ENCODE peak calls at places on chromosomes 7 and 10, in four cellular contexts. K is GM12878, P is HepG2, Y is K562. T is an unnamed sample.

GRCh38 chr10:29408847-29409240 is 120.0 kb downstream of the LYZL1 start:
- DNase-seq in K (no peak), P (no peak), Y (no peak), T (no peak)

GRCh38 chr10:44989621-44990301 is 11.0 kb upstream of the ZNF22 start:
- DNase-seq in K (no peak), P (no peak), Y (no peak), T (no peak)

GRCh38 chr7:732094-732541 is 5.0 kb upstream of the PRKAR1B start:
- DNase-seq in K (no peak), P (peak; percentile 86), Y (no peak), T (no peak)

GRCh38 chr10:79272353-79272752 is 74.9 kb upstream of the PPIF start:
- DNase-seq in K (no peak), P (no peak), Y (no peak), T (no peak)

GRCh38 chr7:159049266-159050025 is 95.2 kb downstream of the VIPR2 start:
- DNase-seq in K (no peak), P (no peak), Y (no peak), T (no peak)

GRCh38 chr7:26593405-26593804 is 271.0 kb downstream of the SKAP2 start:
- DNase-seq in K (no peak), P (no peak), Y (no peak), T (no peak)

GRCh38 chr10:47238331-47239095 is 61.5 kb upstream of the GDF10 start:
- DNase-seq in K (no peak), P (no peak), Y (no peak), T (no peak)

GRCh38 chr7:45695249-45695995 is 121.3 kb downstream of the ADCY1 start:
- DNase-seq in K (no peak), P (no peak), Y (no peak), T (no peak)

GRCh38 chr10:17883621-17884020 is 68.1 kb upstream of the SLC39A12 start:
- DNase-seq in K (no peak), P (no peak), Y (no peak), T (no peak)

GRCh38 chr7:95205821-95206220 is 118.5 kb downstream of the PON1 start:
- DNase-seq in K (no peak), P (no peak), Y (no peak), T (no peak)

GRCh38 chr10:101941871-101942270 is 98.3 kb upstream of the KCNIP2 start:
- DNase-seq in K (no peak), P (no peak), Y (no peak), T (no peak)

GRCh38 chr10:74305730-74306129 is 154.7 kb downstream of the ADK start:
- DNase-seq in K (no peak), P (no peak), Y (no peak), T (no peak)

GRCh38 chr10:117666965-117667364 is 124.4 kb downstream of the EMX2 start:
- DNase-seq in K (no peak), P (no peak), Y (no peak), T (no peak)

GRCh38 chr10:119296703-119297102 is 89.3 kb downstream of the GRK5 start:
- DNase-seq in K (no peak), P (no peak), Y (no peak), T (no peak)

GRCh38 chr10:79397051-79397450 is 48.4 kb downstream of the ZCCHC24 start:
- DNase-seq in K (no peak), P (no peak), Y (no peak), T (no peak)

GRCh38 chr10:97921581-97922377 is 72.1 kb downstream of the GOLGA7B start:
- DNase-seq in K (no peak), P (no peak), Y (no peak), T (no peak)

GRCh38 chr7:54904130-54904529 is 114.7 kb upstream of the EGFR start:
- DNase-seq in K (no peak), P (no peak), Y (no peak), T (no peak)

GRCh38 chr7:7237201-7237977 is 55.0 kb downstream of the C1GALT1 start:
- DNase-seq in K (no peak), P (no peak), Y (no peak), T (no peak)

GRCh38 chr7:129875160-129875559 is 77.6 kb downstream of the UBE2H start:
- DNase-seq in K (no peak), P (no peak), Y (no peak), T (no peak)

GRCh38 chr7:36726806-36727503 is 2.7 kb upstream of the AOAH start:
- DNase-seq in K (no peak), P (no peak), Y (no peak), T (peak; percentile 58)

GRCh38 chr7:36719233-36719632 is 5.1 kb downstream of the AOAH start:
- DNase-seq in K (no peak), P (no peak), Y (no peak), T (no peak)

GRCh38 chr7:36726311-36726710 is 2.0 kb upstream of the AOAH start:
- DNase-seq in K (no peak), P (no peak), Y (no peak), T (peak; percentile 65)

GRCh38 chr7:36728143-36728542 is 3.8 kb upstream of the AOAH start:
- DNase-seq in K (no peak), P (no peak), Y (no peak), T (no peak)

GRCh38 chr7:36723951-36724664 is at the start of gene AOAH:
- DNase-seq in K (no peak), P (no peak), Y (no peak), T (peak; percentile 96)
- TF ChIP-seq GABPA in K (no peak), P (no peak), Y (no peak), T (no peak)

GRCh38 chr10:124223001-124223710 is 129.8 kb upstream of the CHST15 start:
- DNase-seq in K (no peak), P (no peak), Y (no peak), T (no peak)

GRCh38 chr10:124225468-124226270 is 132.3 kb upstream of the CHST15 start:
- DNase-seq in K (no peak), P (no peak), Y (no peak), T (no peak)

GRCh38 chr10:124223711-124224085 is 130.3 kb upstream of the CHST15 start:
- DNase-seq in K (no peak), P (no peak), Y (no peak), T (no peak)

GRCh38 chr10:124225029-124225467 is 131.7 kb upstream of the CHST15 start:
- DNase-seq in K (no peak), P (no peak), Y (no peak), T (no peak)

GRCh38 chr10:124224331-124225028 is 131.1 kb upstream of the CHST15 start:
- DNase-seq in K (no peak), P (no peak), Y (no peak), T (no peak)
- TF ChIP-seq GABPA in K (no peak), P (no peak), Y (no peak), T (no peak)

GRCh38 chr10:35351021-35351420 is 14.7 kb downstream of the CCNY start:
- DNase-seq in K (no peak), P (no peak), Y (no peak), T (no peak)

GRCh38 chr10:35348609-35349388 is 12.5 kb downstream of the CCNY start:
- DNase-seq in K (no peak), P (peak; percentile 35), Y (no peak), T (no peak)

GRCh38 chr10:35347899-35348608 is 11.7 kb downstream of the CCNY start:
- DNase-seq in K (no peak), P (no peak), Y (no peak), T (no peak)

GRCh38 chr10:35347088-35347487 is 10.8 kb downstream of the CCNY start:
- DNase-seq in K (no peak), P (no peak), Y (no peak), T (no peak)

GRCh38 chr10:35349389-35349915 is 13.1 kb downstream of the CCNY start:
- DNase-seq in K (no peak), P (no peak), Y (no peak), T (no peak)
- TF ChIP-seq GABPA in K (no peak), P (no peak), Y (no peak), T (no peak)

GRCh38 chr7:5349005-5349380 is 66.2 kb downstream of the SLC29A4 start:
- DNase-seq in K (no peak), P (no peak), Y (no peak), T (no peak)

GRCh38 chr7:5349437-5350173 is 66.9 kb downstream of the SLC29A4 start:
- DNase-seq in K (no peak), P (no peak), Y (no peak), T (no peak)

GRCh38 chr7:5350174-5350463 is 67.4 kb downstream of the SLC29A4 start:
- DNase-seq in K (no peak), P (no peak), Y (no peak), T (no peak)

GRCh38 chr7:5350600-5351385 is 68.0 kb downstream of the SLC29A4 start:
- DNase-seq in K (no peak), P (no peak), Y (no peak), T (no peak)

DNA sequence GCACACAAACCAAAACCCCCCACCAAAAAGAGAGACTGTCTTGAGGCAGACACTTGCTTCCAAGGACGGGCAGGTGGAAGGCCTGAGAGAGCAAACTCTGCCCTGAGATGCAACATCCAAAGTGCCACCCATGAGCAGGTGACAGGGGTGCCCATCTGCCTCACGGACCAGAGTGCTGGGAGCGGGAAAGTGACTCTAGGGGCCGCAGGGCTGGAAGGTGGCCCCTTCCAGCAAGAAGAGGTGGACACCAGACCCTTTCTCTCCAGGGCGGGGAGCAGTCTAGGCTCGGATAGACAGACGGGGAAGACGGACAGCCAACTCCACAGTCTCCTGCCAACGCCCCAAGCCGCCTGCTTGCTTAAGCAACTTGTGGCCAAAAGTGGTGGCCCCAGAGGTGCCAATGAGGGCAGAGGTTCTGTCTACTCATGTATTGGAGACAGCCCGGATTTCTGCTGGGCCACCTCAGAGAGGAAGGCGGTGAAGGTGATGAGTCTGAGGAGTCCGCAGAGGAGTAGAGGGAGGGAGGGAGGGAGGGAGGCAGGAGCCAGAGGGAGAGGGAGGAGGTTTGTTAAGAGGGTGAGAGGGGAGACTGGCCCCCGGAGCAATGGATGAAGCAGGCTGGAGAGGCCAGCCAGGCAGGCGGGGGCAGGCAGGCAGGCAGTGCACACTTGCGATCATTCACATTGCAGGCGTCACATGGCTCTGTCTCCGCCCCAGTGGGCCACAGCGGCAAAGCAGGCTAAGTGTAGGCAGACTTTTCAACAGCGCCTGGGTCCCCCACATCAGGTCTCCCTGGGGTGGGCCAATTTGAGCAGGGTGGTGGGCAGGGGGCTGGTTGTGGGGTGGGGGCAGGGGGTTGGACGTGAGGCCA is 65.6 kb downstream of the SLC29A4 start:
- DNase-seq in K (no peak), P (no peak), Y (no peak), T (no peak)
- TF ChIP-seq GABPA in K (no peak), P (no peak), Y (no peak), T (no peak)

DNA sequence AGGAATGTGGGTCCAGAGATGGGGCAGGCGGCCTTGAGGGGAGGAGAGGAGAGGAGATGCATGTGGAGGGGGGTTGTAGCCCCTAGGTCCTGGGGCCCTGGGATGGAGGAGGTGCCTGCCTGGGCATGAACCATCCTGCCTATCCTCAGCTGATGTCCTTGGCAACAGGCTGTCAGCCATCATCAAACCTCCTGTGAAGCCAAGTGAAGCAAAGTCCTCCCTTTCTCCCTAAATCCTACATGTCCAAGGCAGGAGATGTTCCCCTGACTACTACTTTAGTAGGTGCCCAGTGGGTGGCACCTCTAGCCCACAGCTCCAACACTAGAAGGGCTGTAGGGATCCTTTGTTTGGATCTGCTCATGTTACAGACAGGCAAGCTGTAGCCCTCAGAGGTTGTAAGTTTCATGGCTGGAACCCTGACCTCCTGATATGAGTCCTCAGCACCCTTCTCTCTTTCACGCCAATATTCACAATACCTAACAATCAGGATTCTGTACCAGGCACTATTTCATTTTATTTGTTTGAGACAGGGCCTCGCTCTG is 66.6 kb upstream of the SYPL1 start:
- DNase-seq in K (no peak), P (peak; percentile 5), Y (no peak), T (no peak)
- TF ChIP-seq GABPA in K (no peak), P (no peak), Y (no peak), T (no peak)

GRCh38 chr7:101138149-101138870 is 11.4 kb downstream of the SERPINE1 start:
- DNase-seq in K (peak; percentile 79), P (peak; percentile 90), Y (peak; percentile 94), T (peak; percentile 88)
- TF ChIP-seq GABPA in K (peak; percentile 69), P (no peak), Y (peak; percentile 92), T (no peak)

T was measured in HL-60.